ENCODE peak calls at places on chromosomes 4 and X, in four cellular contexts. P, A, B and V are unnamed samples.
A peak's percentile ranks its signal among the peaks of the same experiment; 100 is the strongest.

GRCh38 chr4:16026155-16026761 is 57.6 kb downstream of the PROM1 start:
- DNase-seq in A (peak; percentile 56), P (peak; percentile 59), B (no peak), V (no peak)

GRCh38 chr4:8236141-8236919 is 33.2 kb upstream of the HTRA3 start:
- DNase-seq in P (no peak), A (no peak), B (no peak), V (no peak)

GRCh38 chrX:52363247-52363883 is 5.5 kb upstream of the XAGE2 start:
- DNase-seq in P (no peak), A (no peak), B (no peak), V (no peak)

GRCh38 chrX:70754169-70754843 is 154.2 kb downstream of the TEX11 start:
- DNase-seq in P (no peak), A (no peak), B (no peak), V (no peak)

GRCh38 chr4:117777721-117778120 is 256.6 kb upstream of the NDST3 start:
- DNase-seq in A (no peak), P (no peak), B (no peak), V (no peak)

GRCh38 chr4:24174622-24175021 is 284.8 kb upstream of the PPARGC1A start:
- DNase-seq in A (peak; percentile 85), P (no peak), B (no peak), V (no peak)

GRCh38 chr4:183380901-183381300 is 58.7 kb upstream of the CLDN24 start:
- DNase-seq in A (no peak), B (no peak), P (no peak), V (no peak)

GRCh38 chrX:3803713-3804112 is 90.3 kb upstream of the PRKX start:
- DNase-seq in A (no peak), B (no peak), P (no peak), V (no peak)

GRCh38 chr4:128718793-128719192 is 90.7 kb upstream of the JADE1 start:
- DNase-seq in A (peak; percentile 45), P (no peak), B (no peak), V (no peak)

GRCh38 chr4:152064282-152064681 is 303.5 kb upstream of the GATB start:
- DNase-seq in A (no peak), B (no peak), P (no peak), V (no peak)

GRCh38 chr4:84684361-84684760 is 101.4 kb downstream of the CDS1 start:
- DNase-seq in B (no peak), P (no peak), A (no peak), V (no peak)

GRCh38 chr4:182245541-182246245 is 2.5 kb downstream of the TENM3 start:
- DNase-seq in A (no peak), B (no peak), P (no peak), V (no peak)

GRCh38 chrX:101108293-101108692 is 10.3 kb downstream of the CENPI start:
- DNase-seq in A (peak; percentile 40), B (no peak), P (no peak), V (no peak)

GRCh38 chr4:112736718-112737135 is 99.8 kb downstream of the LARP7 start:
- DNase-seq in A (no peak), B (no peak), P (no peak), V (no peak)

GRCh38 chr4:39576268-39576667 is 49.0 kb upstream of the UGDH start:
- DNase-seq in B (no peak), A (peak; percentile 21), P (no peak), V (peak; percentile 30)

GRCh38 chr4:5979981-5980380 is 38.2 kb downstream of the C4orf50 start:
- DNase-seq in P (peak; percentile 37), A (no peak), B (peak; percentile 56), V (peak; percentile 89)

GRCh38 chrX:13009256-13009655 is 34.3 kb downstream of the TMSB4X start:
- DNase-seq in B (no peak), A (no peak), P (no peak), V (no peak)

GRCh38 chr4:100177855-100178254 is 12.4 kb downstream of the DDIT4L start:
- DNase-seq in B (no peak), P (no peak), A (no peak), V (no peak)

GRCh38 chrX:48676893-48677270 is 6.7 kb upstream of the WAS start:
- DNase-seq in A (no peak), B (no peak), P (no peak), V (peak; percentile 30)

GRCh38 chr4:122744229-122744628 is 11.7 kb downstream of the BBS12 start:
- DNase-seq in A (peak; percentile 66), B (no peak), P (no peak), V (no peak)

GRCh38 chrX:148609766-148610698 is 109.6 kb downstream of the AFF2 start:
- DNase-seq in B (peak; percentile 7), P (peak; percentile 9), A (no peak), V (peak; percentile 64)

GRCh38 chr4:7651461-7651921 is 216.8 kb upstream of the PSAPL1 start:
- DNase-seq in B (no peak), A (peak; percentile 80), P (no peak), V (peak; percentile 61)

GRCh38 chrX:135484636-135485289 is 35.7 kb upstream of the INTS6L start:
- DNase-seq in P (no peak), A (peak; percentile 45), B (no peak), V (no peak)

GRCh38 chrX:14095702-14096101 is 66.0 kb upstream of the GEMIN8 start:
- DNase-seq in P (peak; percentile 39), A (peak; percentile 53), B (peak; percentile 7), V (peak; percentile 50)

DNA sequence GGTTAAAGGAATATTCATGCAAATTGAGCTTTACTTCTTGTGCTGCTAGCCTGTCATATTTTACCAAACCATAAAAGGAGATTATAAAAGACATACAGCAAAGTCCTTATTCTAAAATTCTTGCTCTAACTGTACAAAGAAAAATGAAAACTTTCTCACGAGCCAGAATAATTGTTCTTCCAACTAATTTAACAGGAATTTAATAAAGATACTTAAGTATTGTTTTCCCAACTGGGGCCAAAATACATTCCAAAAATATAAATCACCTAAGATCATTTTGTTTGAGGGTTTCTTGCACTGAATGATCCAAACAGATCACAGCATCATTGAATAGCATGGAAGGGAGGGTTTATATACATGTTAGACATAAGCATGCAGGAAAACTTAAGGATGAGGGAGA is 127.1 kb upstream of the PCDH18 start:
- DNase-seq in A (no peak), B (no peak), P (no peak), V (no peak)
- H2BK15ac ChIP-seq in A (no peak overlapping the region), B (no peak overlapping the region), P (no peak overlapping the region), V (no peak overlapping the region)

GRCh38 chrX:149831473-149831872 is 49.5 kb upstream of the MAGEA8 start:
- DNase-seq in P (no peak), B (no peak), A (no peak), V (no peak)
- H3K4ac ChIP-seq in P (no peak overlapping the region), B (no peak overlapping the region), A (no peak overlapping the region), V (no peak overlapping the region)

DNA sequence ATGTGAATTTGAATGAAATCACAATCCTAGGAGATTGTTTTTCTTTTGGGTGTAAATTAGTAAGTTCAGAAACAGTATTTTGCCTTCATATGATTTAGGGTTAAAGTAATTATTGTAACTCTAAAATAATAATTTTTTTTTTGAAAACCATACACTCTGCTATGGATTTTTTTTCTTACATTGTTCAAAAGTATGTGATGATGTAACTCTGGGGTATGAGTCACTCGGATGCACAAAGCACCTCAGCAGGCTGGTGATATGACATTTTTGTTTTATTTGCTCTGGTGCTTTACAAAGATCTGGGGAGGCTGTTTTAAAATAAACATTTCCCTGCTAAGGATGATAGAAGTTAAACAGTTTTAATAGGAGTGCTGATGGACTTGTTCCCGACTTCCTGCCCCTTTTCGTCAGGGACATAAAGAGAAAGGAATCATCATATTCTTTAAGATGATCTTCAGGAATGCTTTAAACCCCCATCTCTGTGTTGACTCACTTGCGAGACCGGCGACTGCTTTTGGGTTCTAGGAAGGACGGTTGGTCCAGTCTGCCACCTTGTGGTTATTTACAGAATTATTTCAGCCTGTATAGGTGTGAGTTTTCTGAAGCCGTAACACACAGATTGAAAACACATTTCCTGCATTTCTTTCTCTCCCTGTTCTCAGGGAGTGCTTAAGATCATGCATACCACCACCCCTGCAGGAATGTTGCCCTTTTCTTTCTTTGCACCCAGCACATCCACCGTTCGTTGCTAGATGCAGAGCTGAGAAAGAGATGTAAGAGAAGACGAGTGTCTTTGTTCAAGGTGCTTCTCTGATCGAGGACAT is 72.5 kb downstream of the RAPGEF2 start:
- DNase-seq in B (peak; percentile 69), P (peak; percentile 72), A (peak; percentile 91), V (peak; percentile 77)
- H2BK12ac ChIP-seq in B (peak overlapping the region; percentile 97), P (no peak overlapping the region), A (no peak overlapping the region), V (no peak overlapping the region)

GRCh38 chrX:109974906-109975655 is 27.8 kb upstream of the TMEM164 start:
- DNase-seq in P (no peak), B (no peak), A (peak; percentile 22), V (no peak)
- H2BK15ac ChIP-seq in P (no peak overlapping the region), B (no peak overlapping the region), A (no peak overlapping the region), V (no peak overlapping the region)

GRCh38 chr4:176266026-176266425 is 3.0 kb downstream of the ASB5 start:
- DNase-seq in P (no peak), A (no peak), B (no peak), V (no peak)
- H3K4ac ChIP-seq in P (no peak overlapping the region), A (no peak overlapping the region), B (no peak overlapping the region), V (no peak overlapping the region)

GRCh38 chr4:4457803-4458550 is 71.1 kb downstream of the NSG1 start:
- DNase-seq in P (no peak), B (no peak), A (peak; percentile 78), V (peak; percentile 41)

GRCh38 chr4:4455199-4455865 is 68.4 kb downstream of the NSG1 start:
- DNase-seq in B (no peak), A (no peak), P (no peak), V (no peak)

GRCh38 chr4:4460759-4461158 is 73.9 kb downstream of the NSG1 start:
- DNase-seq in A (no peak), B (no peak), P (no peak), V (no peak)

GRCh38 chr4:4456816-4457578 is 70.1 kb downstream of the NSG1 start:
- DNase-seq in B (no peak), P (no peak), A (no peak), V (no peak)

GRCh38 chr4:4456351-4456750 is 69.4 kb downstream of the NSG1 start:
- DNase-seq in B (no peak), P (no peak), A (peak; percentile 33), V (peak; percentile 71)
- H2BK12ac ChIP-seq in B (peak overlapping the region; percentile 90), P (no peak overlapping the region), A (no peak overlapping the region), V (no peak overlapping the region)

DNA sequence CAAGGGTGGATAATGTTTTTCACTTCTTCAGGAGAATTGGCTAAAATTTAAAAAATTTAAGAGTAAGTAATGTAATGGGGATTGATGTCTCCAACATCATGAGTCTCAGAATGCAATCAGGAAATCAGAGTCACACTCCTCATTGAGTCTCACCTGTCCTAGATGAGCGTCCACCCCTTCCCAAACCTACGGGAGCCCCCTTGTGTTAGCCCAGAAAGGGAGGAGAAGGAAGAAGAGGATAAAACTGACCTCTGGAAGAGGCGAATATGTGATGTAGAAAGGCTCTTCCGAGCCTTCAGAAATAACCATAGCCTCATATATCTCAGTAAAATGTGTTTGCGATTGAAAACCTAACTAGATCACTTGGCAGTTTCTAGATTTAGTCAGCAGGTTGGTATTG is 157.1 kb downstream of the DCLK2 start:
- DNase-seq in A (no peak), B (no peak), P (no peak), V (no peak)
- H2BK15ac ChIP-seq in A (no peak overlapping the region), B (no peak overlapping the region), P (no peak overlapping the region), V (no peak overlapping the region)